ENCODE peak calls at places on chromosomes 1 and 21, in ten cellular contexts. S, O, A, E, I, Y, M, L, T and Z are unnamed samples.

GRCh38 chr1:6001992-6002576 is 9.9 kb upstream of the NPHP4 start:
- DNase-seq in T (no peak), L (no peak), O (peak; percentile 74), M (no peak), A (no peak), Y (peak; percentile 60), I (no peak), E (no peak), S (peak; percentile 66), Z (no peak)

GRCh38 chr1:16246961-16247360 is 10.0 kb upstream of the CPLANE2 start:
- DNase-seq in I (no peak), T (no peak), O (no peak), Y (no peak), S (no peak), L (no peak), A (no peak), E (no peak), M (no peak), Z (no peak)

GRCh38 chr1:15386128-15386824 is 23.4 kb upstream of the EFHD2 start:
- DNase-seq in E (no peak), Y (no peak), S (no peak), L (no peak), A (no peak), I (no peak), O (no peak), T (no peak), M (no peak), Z (no peak)

GRCh38 chr1:56627636-56628039 is 17.5 kb upstream of the PRKAA2 start:
- DNase-seq in Y (no peak), O (no peak), T (no peak), M (no peak), L (no peak), A (no peak), E (peak; percentile 70), S (no peak), I (no peak), Z (no peak)

GRCh38 chr1:39733161-39733560 is 5.5 kb upstream of the PPIE start:
- DNase-seq in A (no peak), I (no peak), Y (peak; percentile 65), L (no peak), S (no peak), O (no peak), M (no peak), T (no peak), E (peak; percentile 33), Z (no peak)

GRCh38 chr1:59332983-59333382 is 36.1 kb downstream of the FGGY start:
- DNase-seq in Y (no peak), M (no peak), O (no peak), E (peak; percentile 75), A (no peak), I (no peak), S (no peak), L (no peak), T (no peak), Z (no peak)

GRCh38 chr1:15684468-15685283 is 556 bp downstream of the PLEKHM2 start:
- DNase-seq in L (peak; percentile 37), E (no peak), I (peak; percentile 60), T (peak; percentile 47), S (peak; percentile 55), Y (peak; percentile 39), A (peak; percentile 26), M (peak; percentile 49), O (peak; percentile 82), Z (peak; percentile 57)

GRCh38 chr1:108947871-108948525 is 15.3 kb downstream of the CLCC1 start:
- DNase-seq in E (no peak), I (no peak), S (peak; percentile 29), M (no peak), A (no peak), L (no peak), Y (no peak), O (no peak), T (no peak), Z (no peak)

DNA sequence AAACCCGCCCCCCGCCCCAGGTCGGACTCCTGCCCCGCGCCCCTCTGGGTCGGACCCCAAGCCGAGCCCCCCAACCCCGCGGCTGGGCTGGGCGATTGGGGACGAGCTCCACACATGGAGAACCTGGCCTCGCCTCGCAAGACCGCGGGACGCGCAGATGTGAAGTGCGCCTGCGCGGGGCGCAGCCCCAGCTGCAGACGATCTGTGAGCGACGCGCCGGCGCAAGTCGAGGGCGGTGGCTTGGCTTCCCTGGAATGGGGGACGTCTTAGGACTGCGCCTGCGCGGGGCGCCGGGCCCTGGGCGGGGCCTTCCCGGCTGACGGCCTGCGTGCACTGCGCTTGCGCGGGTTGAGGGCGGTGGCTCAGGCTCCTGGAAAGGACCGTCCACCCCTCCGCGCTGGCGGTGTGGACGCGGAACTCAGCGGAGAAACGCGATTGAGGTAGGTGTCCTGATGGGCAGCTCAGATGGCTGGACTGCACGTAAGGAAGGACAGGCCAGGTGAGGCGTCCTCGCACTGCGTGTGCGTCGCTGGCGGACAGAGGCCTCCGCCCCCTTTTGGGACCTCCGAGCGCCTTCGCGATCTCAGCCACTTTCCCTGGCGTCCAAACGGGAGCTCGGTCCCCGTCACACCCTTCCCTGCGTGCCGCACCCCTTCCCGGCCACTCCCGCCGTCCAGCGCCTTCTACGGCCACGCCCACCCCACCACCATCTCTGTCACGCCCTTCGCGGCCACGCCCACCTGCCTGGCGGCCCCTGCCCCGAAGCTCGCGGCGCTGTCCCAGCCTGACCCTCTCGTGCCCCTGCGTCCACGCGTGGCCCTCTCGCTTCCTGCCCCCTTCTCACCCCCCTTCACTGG is at the start of gene PRMT2:
- DNase-seq in I (peak; percentile 93), Y (peak; percentile 96), E (peak; percentile 96), O (peak; percentile 98), T (peak; percentile 98), M (peak; percentile 99), L (peak; percentile 95), S (peak; percentile 97), A (peak; percentile 94), Z (peak; percentile 100)
- TF ChIP-seq POLR2A in I (peak; percentile 67), Y (peak; percentile 33), E (peak; percentile 77), O (peak; percentile 72), T (peak; percentile 95), M (peak; percentile 91), L (peak; percentile 69), S (peak; percentile 70), A (peak; percentile 92), Z (peak; percentile 97)

GRCh38 chr1:23481026-23481597 is 2.9 kb downstream of the ASAP3 start:
- DNase-seq in M (no peak), O (no peak), Y (no peak), L (no peak), S (no peak), I (no peak), A (no peak), E (no peak), T (no peak), Z (no peak)

GRCh38 chr1:23480187-23481025 is 3.6 kb downstream of the ASAP3 start:
- DNase-seq in M (no peak), L (no peak), E (no peak), I (no peak), A (no peak), T (no peak), O (no peak), S (no peak), Y (no peak), Z (no peak)

GRCh38 chr1:23477359-23478144 is 6.4 kb downstream of the ASAP3 start:
- DNase-seq in S (no peak), A (peak; percentile 46), M (no peak), O (no peak), T (no peak), I (no peak), E (no peak), Y (no peak), L (no peak), Z (no peak)

GRCh38 chr1:23481904-23482303 is 2.1 kb downstream of the ASAP3 start:
- DNase-seq in A (no peak), Y (no peak), S (no peak), T (no peak), O (no peak), I (no peak), L (no peak), M (no peak), E (no peak), Z (no peak)

GRCh38 chr1:23478896-23479790 is 4.8 kb downstream of the ASAP3 start:
- DNase-seq in A (peak; percentile 66), S (peak; percentile 89), O (peak; percentile 87), M (no peak), Y (peak; percentile 94), T (peak; percentile 38), L (peak; percentile 24), I (no peak), E (peak; percentile 72), Z (no peak)
- TF ChIP-seq POLR2A in A (no peak), S (no peak), O (peak; percentile 45), M (no peak), Y (no peak), T (peak; percentile 12), L (no peak), I (no peak), E (no peak), Z (no peak)

DNA sequence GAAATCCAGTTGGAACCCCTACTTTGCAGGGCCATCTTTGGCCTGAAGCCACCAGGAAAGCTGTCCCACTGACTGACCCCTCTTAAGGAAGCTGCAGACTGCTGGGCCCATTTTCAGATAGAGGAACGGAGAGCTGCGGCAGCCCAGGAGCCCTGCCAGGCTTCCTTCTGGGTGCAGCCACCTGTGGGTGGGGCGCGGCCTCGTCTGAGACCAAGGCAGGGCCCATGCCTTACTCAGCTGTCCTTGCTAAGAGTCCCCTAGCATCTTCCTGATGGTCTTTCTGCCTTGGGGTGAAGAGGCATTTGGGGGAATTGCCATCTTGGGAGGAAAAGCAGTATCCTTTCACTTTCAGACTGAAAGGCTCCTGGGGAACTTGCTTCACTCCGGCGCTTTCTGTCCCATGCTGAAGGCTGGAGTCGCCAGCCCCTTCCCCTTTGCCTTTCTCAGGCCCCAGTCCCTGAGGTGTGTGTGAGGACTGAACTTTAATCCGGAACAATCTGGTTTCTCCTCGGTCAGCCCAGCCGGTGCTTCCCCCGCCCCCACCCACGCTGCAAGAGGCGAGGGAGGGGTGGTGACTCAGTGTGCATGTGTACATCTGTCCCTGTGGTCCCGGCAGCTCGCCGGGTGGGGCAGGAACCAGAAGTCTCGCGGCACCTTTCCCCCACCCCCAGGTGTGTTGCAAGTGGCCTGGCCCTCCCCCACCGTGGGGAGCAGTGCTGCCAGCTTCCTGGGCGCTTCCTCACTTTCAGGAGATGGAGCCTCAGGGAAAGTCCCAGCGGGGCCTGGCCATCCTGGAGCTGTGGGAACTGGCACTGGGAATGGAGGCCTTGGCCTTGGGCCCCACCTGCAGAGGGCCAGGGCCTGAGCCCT is 5.1 kb downstream of the ZC3H12A start:
- DNase-seq in O (peak; percentile 93), L (peak; percentile 83), Y (peak; percentile 78), S (peak; percentile 93), I (peak; percentile 81), M (peak; percentile 88), A (peak; percentile 96), T (peak; percentile 97), E (peak; percentile 90), Z (peak; percentile 87)
- TF ChIP-seq POLR2A in O (no peak), L (no peak), Y (no peak), S (no peak), I (no peak), M (peak; percentile 76), A (peak; percentile 13), T (peak; percentile 61), E (peak; percentile 47), Z (peak; percentile 82)

DNA sequence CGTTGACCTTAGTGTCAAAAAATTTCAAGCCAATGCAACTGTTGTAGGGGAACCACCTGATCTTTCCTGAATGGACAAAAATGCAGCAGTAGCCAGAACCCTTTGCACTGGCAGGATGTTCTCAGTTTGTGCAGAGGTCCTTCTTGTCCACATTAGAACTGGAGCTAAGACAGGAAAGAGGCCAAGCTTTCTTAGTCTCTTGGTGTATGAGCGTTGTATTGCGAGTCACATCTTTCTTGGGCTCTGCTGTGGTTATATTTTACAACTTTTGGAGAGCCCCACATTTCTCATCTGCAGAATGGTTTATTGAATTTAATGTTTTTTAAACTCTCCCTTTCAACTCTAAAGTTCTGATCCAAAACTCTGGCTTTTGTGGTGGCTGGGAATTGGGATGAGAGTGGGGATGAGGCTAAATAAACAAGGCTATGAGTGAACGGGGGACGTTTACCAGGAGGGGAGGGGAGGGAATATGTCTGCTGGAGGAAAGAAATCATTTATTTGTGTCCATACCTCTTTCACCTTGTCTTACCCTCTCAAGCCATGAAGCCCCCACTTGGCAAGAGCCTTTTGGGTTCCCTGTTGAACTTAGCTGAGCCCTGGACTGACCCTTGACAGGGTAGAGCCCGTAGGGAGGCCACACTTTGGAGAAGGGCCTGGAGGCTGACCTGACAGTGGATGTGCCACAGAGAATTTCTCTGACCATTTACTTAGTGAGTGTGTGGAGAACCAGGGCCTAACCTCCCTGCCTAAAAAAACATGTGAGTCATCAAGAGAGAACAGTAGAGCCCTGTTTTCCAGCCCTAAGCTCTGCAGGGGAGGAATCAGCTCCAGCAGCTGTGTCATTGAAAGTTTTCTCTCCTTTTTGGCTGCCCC is 598 bp downstream of the CHI3L2 start:
- DNase-seq in E (peak; percentile 93), M (no peak), L (peak; percentile 47), I (peak; percentile 28), S (peak; percentile 35), O (no peak), T (no peak), Y (peak; percentile 57), A (peak; percentile 61), Z (no peak)
- TF ChIP-seq POLR2A in E (no peak), M (no peak), L (no peak), I (no peak), S (no peak), O (no peak), T (no peak), Y (no peak), A (no peak), Z (no peak)